ENCODE peak calls at places on chromosomes 13 and 19, in ten cellular contexts. One of them, this sample, is unnamed.

GRCh38 chr13:31835932-31836331 is 96.6 kb downstream of the RXFP2 start:
- DNase-seq in globus pallidus: no peak
- DNase-seq in activated CD4-positive, alpha-beta T cell treated with anti-CD3 and anti-CD28 coated beads, Interleukin-2, amount 50 U/mL, for 1 hour: no peak
- DNase-seq in type B pancreatic cell: no peak
- DNase-seq in heart right ventricle: no peak
- DNase-seq in Calu3: no peak
- DNase-seq in germinal center: no peak
- DNase-seq in foreskin melanocyte: no peak
- DNase-seq in T-helper 9 cell: no peak
- DNase-seq in GF-D8: no peak
- DNase-seq in this sample: no peak

GRCh38 chr19:28169168-28169862 is 1043.6 kb downstream of the UQCRFS1 start:
- DNase-seq in globus pallidus: no peak
- DNase-seq in activated CD4-positive, alpha-beta T cell treated with anti-CD3 and anti-CD28 coated beads, Interleukin-2, amount 50 U/mL, for 1 hour: no peak
- DNase-seq in type B pancreatic cell: no peak
- DNase-seq in heart right ventricle: no peak
- DNase-seq in Calu3: no peak
- DNase-seq in germinal center: no peak
- DNase-seq in foreskin melanocyte: no peak
- DNase-seq in T-helper 9 cell: no peak
- DNase-seq in GF-D8: no peak
- DNase-seq in this sample: no peak

GRCh38 chr13:103188688-103189326 is 122.6 kb upstream of the SLC10A2 start:
- DNase-seq in globus pallidus: peak
- DNase-seq in activated CD4-positive, alpha-beta T cell treated with anti-CD3 and anti-CD28 coated beads, Interleukin-2, amount 50 U/mL, for 1 hour: no peak
- DNase-seq in type B pancreatic cell: no peak
- DNase-seq in heart right ventricle: no peak
- DNase-seq in Calu3: no peak
- DNase-seq in germinal center: peak
- DNase-seq in foreskin melanocyte: peak
- DNase-seq in T-helper 9 cell: no peak
- DNase-seq in GF-D8: no peak
- DNase-seq in this sample: no peak

GRCh38 chr13:78323848-78324247 is 279.5 kb downstream of the POU4F1 start:
- DNase-seq in globus pallidus: no peak
- DNase-seq in activated CD4-positive, alpha-beta T cell treated with anti-CD3 and anti-CD28 coated beads, Interleukin-2, amount 50 U/mL, for 1 hour: no peak
- DNase-seq in type B pancreatic cell: no peak
- DNase-seq in heart right ventricle: no peak
- DNase-seq in Calu3: no peak
- DNase-seq in germinal center: no peak
- DNase-seq in foreskin melanocyte: no peak
- DNase-seq in T-helper 9 cell: no peak
- DNase-seq in GF-D8: no peak
- DNase-seq in this sample: no peak

GRCh38 chr19:4567584-4568071 is 8.1 kb upstream of the SEMA6B start:
- DNase-seq in globus pallidus: no peak
- DNase-seq in activated CD4-positive, alpha-beta T cell treated with anti-CD3 and anti-CD28 coated beads, Interleukin-2, amount 50 U/mL, for 1 hour: peak
- DNase-seq in type B pancreatic cell: no peak
- DNase-seq in heart right ventricle: peak
- DNase-seq in Calu3: peak
- DNase-seq in germinal center: no peak
- DNase-seq in foreskin melanocyte: peak
- DNase-seq in T-helper 9 cell: peak
- DNase-seq in GF-D8: no peak
- DNase-seq in this sample: peak

GRCh38 chr13:113129921-113130750 is 7.5 kb downstream of the F10 start:
- DNase-seq in globus pallidus: no peak
- DNase-seq in activated CD4-positive, alpha-beta T cell treated with anti-CD3 and anti-CD28 coated beads, Interleukin-2, amount 50 U/mL, for 1 hour: no peak
- DNase-seq in type B pancreatic cell: peak
- DNase-seq in heart right ventricle: no peak
- DNase-seq in Calu3: no peak
- DNase-seq in germinal center: no peak
- DNase-seq in foreskin melanocyte: peak
- DNase-seq in T-helper 9 cell: no peak
- DNase-seq in GF-D8: no peak
- DNase-seq in this sample: no peak

GRCh38 chr19:50513746-50514345 is at the start of gene ASPDH:
- DNase-seq in globus pallidus: no peak
- DNase-seq in activated CD4-positive, alpha-beta T cell treated with anti-CD3 and anti-CD28 coated beads, Interleukin-2, amount 50 U/mL, for 1 hour: no peak
- DNase-seq in type B pancreatic cell: no peak
- DNase-seq in heart right ventricle: no peak
- DNase-seq in Calu3: no peak
- DNase-seq in germinal center: no peak
- DNase-seq in foreskin melanocyte: no peak
- DNase-seq in T-helper 9 cell: no peak
- DNase-seq in GF-D8: no peak
- DNase-seq in this sample: no peak

GRCh38 chr19:1649706-1650626 is 2.4 kb downstream of the TCF3 start:
- DNase-seq in globus pallidus: no peak
- DNase-seq in activated CD4-positive, alpha-beta T cell treated with anti-CD3 and anti-CD28 coated beads, Interleukin-2, amount 50 U/mL, for 1 hour: no peak
- DNase-seq in type B pancreatic cell: no peak
- DNase-seq in heart right ventricle: no peak
- DNase-seq in Calu3: no peak
- DNase-seq in germinal center: no peak
- DNase-seq in foreskin melanocyte: no peak
- DNase-seq in T-helper 9 cell: no peak
- DNase-seq in GF-D8: no peak
- DNase-seq in this sample: peak

GRCh38 chr19:35015576-35016351 is 14.5 kb upstream of the SCN1B start:
- DNase-seq in globus pallidus: no peak
- DNase-seq in activated CD4-positive, alpha-beta T cell treated with anti-CD3 and anti-CD28 coated beads, Interleukin-2, amount 50 U/mL, for 1 hour: no peak
- DNase-seq in type B pancreatic cell: no peak
- DNase-seq in heart right ventricle: no peak
- DNase-seq in Calu3: no peak
- DNase-seq in germinal center: no peak
- DNase-seq in foreskin melanocyte: no peak
- DNase-seq in T-helper 9 cell: no peak
- DNase-seq in GF-D8: no peak
- DNase-seq in this sample: peak

GRCh38 chr13:48121733-48122132 is 26.8 kb upstream of the MED4 start:
- DNase-seq in globus pallidus: no peak
- DNase-seq in activated CD4-positive, alpha-beta T cell treated with anti-CD3 and anti-CD28 coated beads, Interleukin-2, amount 50 U/mL, for 1 hour: no peak
- DNase-seq in type B pancreatic cell: no peak
- DNase-seq in heart right ventricle: peak
- DNase-seq in Calu3: no peak
- DNase-seq in germinal center: no peak
- DNase-seq in foreskin melanocyte: no peak
- DNase-seq in T-helper 9 cell: no peak
- DNase-seq in GF-D8: no peak
- DNase-seq in this sample: no peak

This sample was measured in heart left ventricle.